ENCODE peak calls at places on chromosomes 5 and 9, in six cellular contexts. One of them, this sample, is unnamed.
A peak's percentile ranks its signal among the peaks of the same experiment; 100 is the strongest.

GRCh38 chr5:83076742-83077661 is at the start of the genes TMEM167A and XRCC4:
- DNase-seq in thoracic aorta: peak; percentile 94
- DNase-seq in GM10248: peak; percentile 93
- DNase-seq in lower lobe of right lung: peak; percentile 97
- DNase-seq in uterus: peak; percentile 96
- DNase-seq in bronchial epithelial cell: peak; percentile 97
- DNase-seq in this sample: peak; percentile 86

GRCh38 chr5:149256451-149256850 is 15.2 kb upstream of the AFAP1L1 start:
- DNase-seq in lower lobe of right lung: no peak
- DNase-seq in thoracic aorta: no peak
- DNase-seq in uterus: no peak
- DNase-seq in GM10248: no peak
- DNase-seq in bronchial epithelial cell: peak; percentile 31
- DNase-seq in this sample: no peak

GRCh38 chr5:173163219-173163618 is 18.9 kb downstream of the BNIP1 start:
- DNase-seq in GM10248: no peak
- DNase-seq in bronchial epithelial cell: no peak
- DNase-seq in lower lobe of right lung: no peak
- DNase-seq in thoracic aorta: no peak
- DNase-seq in uterus: peak; percentile 20
- DNase-seq in this sample: no peak

GRCh38 chr5:116388564-116389258 is 185.9 kb downstream of the SEMA6A start:
- DNase-seq in thoracic aorta: no peak
- DNase-seq in lower lobe of right lung: no peak
- DNase-seq in uterus: peak; percentile 47
- DNase-seq in GM10248: no peak
- DNase-seq in bronchial epithelial cell: no peak
- DNase-seq in this sample: no peak

GRCh38 chr9:121267689-121268597 is at the start of gene GSN:
- DNase-seq in uterus: peak; percentile 84
- DNase-seq in GM10248: peak; percentile 87
- DNase-seq in thoracic aorta: peak; percentile 43
- DNase-seq in bronchial epithelial cell: peak; percentile 34
- DNase-seq in lower lobe of right lung: peak; percentile 87
- DNase-seq in this sample: peak; percentile 87

GRCh38 chr5:130198927-130199326 is 294.7 kb downstream of the CHSY3 start:
- DNase-seq in lower lobe of right lung: no peak
- DNase-seq in uterus: no peak
- DNase-seq in thoracic aorta: no peak
- DNase-seq in bronchial epithelial cell: peak; percentile 45
- DNase-seq in GM10248: peak; percentile 7
- DNase-seq in this sample: peak; percentile 8

GRCh38 chr5:168713051-168713450 is 133.9 kb upstream of the PANK3 start:
- DNase-seq in GM10248: no peak
- DNase-seq in thoracic aorta: no peak
- DNase-seq in bronchial epithelial cell: peak; percentile 41
- DNase-seq in lower lobe of right lung: no peak
- DNase-seq in uterus: no peak
- DNase-seq in this sample: no peak

GRCh38 chr9:86257406-86257805 is 2.1 kb downstream of the C9orf153 start:
- DNase-seq in bronchial epithelial cell: no peak
- DNase-seq in GM10248: no peak
- DNase-seq in thoracic aorta: no peak
- DNase-seq in lower lobe of right lung: no peak
- DNase-seq in uterus: no peak
- DNase-seq in this sample: no peak

GRCh38 chr9:130331573-130331972 is 66.0 kb downstream of the HMCN2 start:
- DNase-seq in GM10248: no peak
- DNase-seq in bronchial epithelial cell: peak; percentile 20
- DNase-seq in lower lobe of right lung: no peak
- DNase-seq in thoracic aorta: no peak
- DNase-seq in uterus: peak; percentile 86
- DNase-seq in this sample: no peak

GRCh38 chr5:58813855-58814254 is 231.0 kb downstream of the RAB3C start:
- DNase-seq in uterus: no peak
- DNase-seq in thoracic aorta: no peak
- DNase-seq in bronchial epithelial cell: no peak
- DNase-seq in GM10248: no peak
- DNase-seq in lower lobe of right lung: no peak
- DNase-seq in this sample: no peak

GRCh38 chr5:156359452-156359851 is 32.5 kb downstream of the SGCD start:
- DNase-seq in bronchial epithelial cell: no peak
- DNase-seq in GM10248: no peak
- DNase-seq in uterus: no peak
- DNase-seq in thoracic aorta: no peak
- DNase-seq in lower lobe of right lung: no peak
- DNase-seq in this sample: no peak

GRCh38 chr5:128228506-128228905 is 144.9 kb downstream of the SLC12A2 start:
- DNase-seq in lower lobe of right lung: no peak
- DNase-seq in GM10248: no peak
- DNase-seq in uterus: no peak
- DNase-seq in bronchial epithelial cell: no peak
- DNase-seq in thoracic aorta: no peak
- DNase-seq in this sample: no peak

GRCh38 chr9:131708613-131709002 is 31.3 kb downstream of the RAPGEF1 start:
- DNase-seq in lower lobe of right lung: no peak
- DNase-seq in thoracic aorta: no peak
- DNase-seq in bronchial epithelial cell: no peak
- DNase-seq in uterus: no peak
- DNase-seq in GM10248: no peak
- DNase-seq in this sample: no peak

GRCh38 chr5:93736284-93736683 is 5.1 kb downstream of the POU5F2 start:
- DNase-seq in thoracic aorta: no peak
- DNase-seq in lower lobe of right lung: no peak
- DNase-seq in bronchial epithelial cell: peak; percentile 4
- DNase-seq in uterus: no peak
- DNase-seq in GM10248: no peak
- DNase-seq in this sample: no peak

GRCh38 chr9:98570663-98571440 is 137.9 kb downstream of the GABBR2 start:
- DNase-seq in lower lobe of right lung: no peak
- DNase-seq in bronchial epithelial cell: no peak
- DNase-seq in GM10248: no peak
- DNase-seq in uterus: no peak
- DNase-seq in thoracic aorta: no peak
- DNase-seq in this sample: no peak

GRCh38 chr5:113487411-113487778 is 858 bp downstream of the MCC start:
- DNase-seq in bronchial epithelial cell: peak; percentile 26
- DNase-seq in uterus: no peak
- DNase-seq in lower lobe of right lung: no peak
- DNase-seq in thoracic aorta: no peak
- DNase-seq in GM10248: peak; percentile 15
- DNase-seq in this sample: peak; percentile 31

GRCh38 chr5:115350892-115351291 is 54.4 kb upstream of the CCDC112 start:
- DNase-seq in thoracic aorta: no peak
- DNase-seq in uterus: no peak
- DNase-seq in bronchial epithelial cell: no peak
- DNase-seq in lower lobe of right lung: no peak
- DNase-seq in GM10248: no peak
- DNase-seq in this sample: no peak

GRCh38 chr5:1007221-1007680 is 1.4 kb upstream of the NKD2 start:
- DNase-seq in thoracic aorta: no peak
- DNase-seq in lower lobe of right lung: peak; percentile 36
- DNase-seq in bronchial epithelial cell: no peak
- DNase-seq in uterus: no peak
- DNase-seq in GM10248: no peak
- DNase-seq in this sample: no peak
- TF ChIP-seq CTCF in thoracic aorta: no peak
- TF ChIP-seq CTCF in lower lobe of right lung: no peak
- TF ChIP-seq CTCF in bronchial epithelial cell: no peak
- TF ChIP-seq CTCF in uterus: no peak
- TF ChIP-seq CTCF in GM10248: no peak
- TF ChIP-seq CTCF in this sample: no peak

GRCh38 chr5:66356011-66356565 is 212.0 kb downstream of the SREK1 start:
- DNase-seq in uterus: no peak
- DNase-seq in lower lobe of right lung: no peak
- DNase-seq in GM10248: no peak
- DNase-seq in bronchial epithelial cell: peak; percentile 3
- DNase-seq in thoracic aorta: no peak
- DNase-seq in this sample: no peak
- TF ChIP-seq CTCF in uterus: no peak
- TF ChIP-seq CTCF in lower lobe of right lung: no peak
- TF ChIP-seq CTCF in GM10248: no peak
- TF ChIP-seq CTCF in bronchial epithelial cell: no peak
- TF ChIP-seq CTCF in thoracic aorta: no peak
- TF ChIP-seq CTCF in this sample: no peak

GRCh38 chr5:141799507-141800167 is 78.6 kb downstream of the PCDH1 start:
- DNase-seq in lower lobe of right lung: no peak
- DNase-seq in bronchial epithelial cell: no peak
- DNase-seq in thoracic aorta: no peak
- DNase-seq in GM10248: no peak
- DNase-seq in uterus: no peak
- DNase-seq in this sample: no peak
- TF ChIP-seq CTCF in lower lobe of right lung: no peak
- TF ChIP-seq CTCF in bronchial epithelial cell: no peak
- TF ChIP-seq CTCF in thoracic aorta: no peak
- TF ChIP-seq CTCF in GM10248: no peak
- TF ChIP-seq CTCF in uterus: no peak
- TF ChIP-seq CTCF in this sample: no peak

GRCh38 chr5:2165203-2165602 is 282.5 kb upstream of the IRX4 start:
- DNase-seq in uterus: no peak
- DNase-seq in lower lobe of right lung: no peak
- DNase-seq in thoracic aorta: no peak
- DNase-seq in bronchial epithelial cell: no peak
- DNase-seq in GM10248: no peak
- DNase-seq in this sample: no peak
- TF ChIP-seq CTCF in uterus: no peak
- TF ChIP-seq CTCF in lower lobe of right lung: no peak
- TF ChIP-seq CTCF in thoracic aorta: no peak
- TF ChIP-seq CTCF in bronchial epithelial cell: no peak
- TF ChIP-seq CTCF in GM10248: no peak
- TF ChIP-seq CTCF in this sample: no peak

GRCh38 chr9:26321935-26322334 is 570.7 kb downstream of the CAAP1 start:
- DNase-seq in lower lobe of right lung: no peak
- DNase-seq in GM10248: no peak
- DNase-seq in bronchial epithelial cell: no peak
- DNase-seq in thoracic aorta: no peak
- DNase-seq in uterus: no peak
- DNase-seq in this sample: no peak

GRCh38 chr9:26329974-26330373 is 562.6 kb downstream of the CAAP1 start:
- DNase-seq in lower lobe of right lung: no peak
- DNase-seq in thoracic aorta: no peak
- DNase-seq in GM10248: no peak
- DNase-seq in bronchial epithelial cell: no peak
- DNase-seq in uterus: no peak
- DNase-seq in this sample: no peak

GRCh38 chr9:26331223-26331622 is 561.4 kb downstream of the CAAP1 start:
- DNase-seq in thoracic aorta: no peak
- DNase-seq in GM10248: no peak
- DNase-seq in uterus: no peak
- DNase-seq in bronchial epithelial cell: no peak
- DNase-seq in lower lobe of right lung: no peak
- DNase-seq in this sample: no peak

GRCh38 chr9:26324787-26325186 is 567.8 kb downstream of the CAAP1 start:
- DNase-seq in uterus: no peak
- DNase-seq in bronchial epithelial cell: no peak
- DNase-seq in thoracic aorta: no peak
- DNase-seq in GM10248: no peak
- DNase-seq in lower lobe of right lung: no peak
- DNase-seq in this sample: no peak

GRCh38 chr9:26326473-26327044 is 566.0 kb downstream of the CAAP1 start:
- DNase-seq in GM10248: peak; percentile 21
- DNase-seq in thoracic aorta: no peak
- DNase-seq in bronchial epithelial cell: peak; percentile 66
- DNase-seq in uterus: no peak
- DNase-seq in lower lobe of right lung: no peak
- DNase-seq in this sample: peak; percentile 31
- TF ChIP-seq CTCF in GM10248: peak; percentile 74
- TF ChIP-seq CTCF in thoracic aorta: peak; percentile 65
- TF ChIP-seq CTCF in bronchial epithelial cell: peak; percentile 75
- TF ChIP-seq CTCF in uterus: peak; percentile 73
- TF ChIP-seq CTCF in lower lobe of right lung: peak; percentile 74
- TF ChIP-seq CTCF in this sample: peak; percentile 75

DNA sequence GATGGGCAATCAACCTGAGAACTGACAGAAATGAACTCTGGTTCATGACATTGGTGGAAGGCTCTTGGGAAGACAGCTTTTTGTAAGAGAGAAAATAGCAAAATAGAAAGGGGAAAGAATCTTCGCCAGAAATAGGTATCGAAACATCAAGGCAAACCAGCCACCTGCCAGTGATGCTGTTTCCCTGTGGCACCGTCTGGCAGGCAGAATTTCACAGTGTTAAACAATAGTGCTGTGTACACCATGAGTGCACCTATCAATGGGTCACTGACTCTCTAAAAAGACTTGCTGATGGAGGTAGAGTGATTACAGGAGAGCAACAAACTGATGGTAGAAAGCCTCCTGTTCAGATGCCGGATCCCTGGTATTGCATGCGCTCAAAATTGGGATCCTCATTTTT is 1020.2 kb upstream of the ARRDC3 start:
- DNase-seq in thoracic aorta: no peak
- DNase-seq in GM10248: no peak
- DNase-seq in uterus: no peak
- DNase-seq in lower lobe of right lung: no peak
- DNase-seq in bronchial epithelial cell: no peak
- DNase-seq in this sample: no peak
- TF ChIP-seq CTCF in thoracic aorta: no peak
- TF ChIP-seq CTCF in GM10248: no peak
- TF ChIP-seq CTCF in uterus: no peak
- TF ChIP-seq CTCF in lower lobe of right lung: no peak
- TF ChIP-seq CTCF in bronchial epithelial cell: no peak
- TF ChIP-seq CTCF in this sample: no peak